ENCODE peak calls at places on chromosome 4, in four cellular contexts. M, U, J and B are unnamed samples.
A peak's percentile ranks its signal among the peaks of the same experiment; 100 is the strongest.

GRCh38 chr4:76963136-76963477 is 13.6 kb downstream of the SEPTIN11 start:
- DNase-seq in M (no peak), U (no peak), J (no peak), B (no peak)

GRCh38 chr4:55284331-55284730 is 61.7 kb upstream of the SRD5A3 start:
- DNase-seq in M (no peak), U (no peak), J (no peak), B (no peak)

GRCh38 chr4:53019485-53020382 is 157.6 kb downstream of the RASL11B start:
- DNase-seq in M (no peak), U (peak; percentile 77), J (no peak), B (peak; percentile 64)

GRCh38 chr4:155604718-155605601 is 61.7 kb upstream of the GUCY1A1 start:
- DNase-seq in M (no peak), U (peak; percentile 95), J (no peak), B (peak; percentile 89)

GRCh38 chr4:140717313-140717712 is 38.9 kb downstream of the TBC1D9 start:
- DNase-seq in M (no peak), U (no peak), J (no peak), B (no peak)

GRCh38 chr4:69322055-69322454 is 41.8 kb downstream of the UGT2B28 start:
- DNase-seq in M (no peak), U (peak; percentile 67), J (no peak), B (no peak)

GRCh38 chr4:127995776-127996175 is 30.6 kb downstream of the ABHD18 start:
- DNase-seq in M (no peak), U (peak; percentile 20), J (no peak), B (no peak)

GRCh38 chr4:108799335-108799734 is 36.5 kb upstream of the ETNPPL start:
- DNase-seq in M (no peak), U (no peak), J (no peak), B (no peak)

GRCh38 chr4:119861731-119862130 is 204.9 kb downstream of the MAD2L1 start:
- DNase-seq in M (no peak), U (peak; percentile 2), J (no peak), B (peak; percentile 21)

GRCh38 chr4:180190382-180190781 is 2052.8 kb upstream of the TENM3 start:
- DNase-seq in M (no peak), U (no peak), J (no peak), B (no peak)

GRCh38 chr4:48223633-48224295 is 45.9 kb downstream of the TEC start:
- DNase-seq in M (no peak), U (peak; percentile 10), J (no peak), B (peak; percentile 3)

GRCh38 chr4:169899295-169899694 is 126.9 kb downstream of the MFAP3L start:
- DNase-seq in M (no peak), U (peak; percentile 87), J (no peak), B (peak; percentile 84)

GRCh38 chr4:71550220-71551190 is 211.7 kb downstream of the SLC4A4 start:
- DNase-seq in M (no peak), U (peak; percentile 72), J (no peak), B (peak; percentile 89)

GRCh38 chr4:83618991-83619390 is 83.1 kb downstream of the GPAT3 start:
- DNase-seq in M (no peak), U (peak; percentile 65), J (no peak), B (no peak)

GRCh38 chr4:138241281-138242075 is 671 bp downstream of the SLC7A11 start:
- DNase-seq in M (no peak), U (peak; percentile 37), J (no peak), B (no peak)

GRCh38 chr4:37628977-37629609 is 57.1 kb downstream of the RELL1 start:
- DNase-seq in M (peak; percentile 93), U (peak; percentile 75), J (no peak), B (peak; percentile 86)

GRCh38 chr4:107035711-107036601 is at the start of gene DKK2:
- DNase-seq in M (no peak), U (peak; percentile 24), J (no peak), B (no peak)
- H3K4me3 ChIP-seq in M (peak within 1 kb of the TSS; percentile 37), U (peak within 1 kb of the TSS; percentile 79), J (no peak within 1 kb of the TSS), B (peak within 1 kb of the TSS; percentile 51)

GRCh38 chr4:1176398-1177273 is 4.3 kb upstream of the SPON2 start:
- DNase-seq in M (no peak), U (no peak), J (no peak), B (no peak)
- TF ChIP-seq CTCF in M (no peak), U (no peak), J (no peak), B (no peak)

DNA sequence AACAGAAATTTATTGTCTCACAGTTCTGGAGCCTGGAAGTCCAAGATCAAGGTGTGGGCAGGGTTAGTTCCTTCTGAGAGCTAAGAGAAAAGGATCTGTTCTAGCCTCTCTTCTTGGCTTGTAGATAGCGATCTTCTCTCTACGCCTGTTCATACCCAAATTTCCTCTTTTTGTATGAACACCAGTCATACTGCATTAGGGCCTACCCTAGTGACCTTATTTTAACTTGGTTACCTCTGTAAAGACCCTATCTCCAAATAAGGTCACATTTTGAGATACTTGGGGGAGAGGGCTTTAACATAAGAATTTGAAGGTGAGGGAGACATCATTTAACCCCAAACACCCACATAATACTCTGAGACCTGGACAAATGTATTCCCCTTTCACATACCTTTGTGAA is 55.6 kb upstream of the SPP1 start:
- DNase-seq in M (no peak), U (no peak), J (no peak), B (no peak)
- H3K4me3 ChIP-seq in M (no peak overlapping the region), U (no peak overlapping the region), J (no peak overlapping the region), B (no peak overlapping the region)

GRCh38 chr4:124713213-124713592 is 671 bp upstream of the ANKRD50 start:
- DNase-seq in M (no peak), U (peak; percentile 73), J (no peak), B (peak; percentile 60)

GRCh38 chr4:124712417-124713212 is at the start of gene ANKRD50:
- DNase-seq in M (peak; percentile 95), U (peak; percentile 90), J (peak; percentile 46), B (peak; percentile 69)

GRCh38 chr4:124710253-124710849 is 2.2 kb downstream of the ANKRD50 start:
- DNase-seq in M (no peak), U (peak; percentile 32), J (no peak), B (no peak)

GRCh38 chr4:124710911-124711310 is 1.6 kb downstream of the ANKRD50 start:
- DNase-seq in M (no peak), U (no peak), J (no peak), B (no peak)

DNA sequence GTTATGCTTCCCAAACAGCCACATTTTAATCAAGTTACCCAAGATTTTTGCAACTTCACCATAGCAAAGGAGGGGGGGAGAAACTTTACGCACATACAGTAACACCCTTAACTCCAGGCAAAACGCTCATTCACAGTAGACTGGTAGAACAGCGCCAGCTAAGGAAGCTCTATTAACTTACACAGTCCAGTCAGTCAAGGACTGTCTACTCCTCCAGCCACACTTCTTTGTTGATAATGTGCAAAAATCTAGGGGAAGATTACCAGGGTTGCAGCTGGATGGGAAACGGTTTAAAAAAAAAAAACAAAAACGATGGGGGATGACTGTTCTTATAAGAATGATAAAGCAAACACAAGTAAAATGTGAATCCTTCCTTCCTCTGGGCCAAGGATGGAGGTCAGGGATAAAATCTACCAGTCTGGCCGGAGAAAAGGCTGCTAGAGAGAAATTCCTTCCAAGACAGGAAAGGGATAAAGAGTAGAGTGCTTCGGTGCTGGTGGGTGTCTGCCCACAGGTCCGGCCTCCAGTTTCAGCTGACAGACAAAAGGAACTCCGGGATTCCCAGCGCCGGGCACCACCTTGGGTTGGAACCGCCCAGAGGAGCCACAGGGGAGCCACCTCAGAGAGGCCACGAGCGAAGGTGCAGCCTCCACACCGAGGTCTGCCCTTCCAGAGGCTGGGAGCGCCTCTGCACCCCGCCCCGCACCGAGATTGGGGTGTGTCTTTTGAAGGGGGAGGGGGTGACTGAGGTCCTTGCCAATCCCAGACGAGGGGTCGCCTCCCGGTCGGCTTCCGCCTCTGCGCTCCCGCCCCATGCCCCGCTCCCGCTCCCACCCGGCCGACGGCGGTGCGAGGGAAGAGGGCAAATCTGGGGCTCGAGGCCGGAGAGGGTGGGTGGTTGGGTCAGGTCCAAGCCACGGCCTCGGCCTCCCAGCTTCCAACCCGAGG is 789 bp downstream of the ANKRD50 start:
- DNase-seq in M (no peak), U (peak; percentile 66), J (peak; percentile 15), B (peak; percentile 48)
- TF ChIP-seq CTCF in M (peak; percentile 8), U (peak; percentile 4), J (no peak), B (peak; percentile 42)

GRCh38 chr4:79025170-79025569 is 85.9 kb upstream of the PAQR3 start:
- DNase-seq in M (no peak), U (no peak), J (no peak), B (no peak)
- H3K4me3 ChIP-seq in M (no peak overlapping the region), U (no peak overlapping the region), J (no peak overlapping the region), B (no peak overlapping the region)